ENCODE peak calls at places on chromosomes 3 and 15, in six cellular contexts. One of them, this sample, is unnamed.

GRCh38 chr15:28106294-28107110 is 7.4 kb upstream of the OCA2 start:
- DNase-seq in activated T-helper 9 cell treated with anti-CD3 and anti-CD28 coated beads, Interleukin-2, amount 50 U/mL, for 16 hours: no peak
- DNase-seq in left colon: no peak
- DNase-seq in CD4-positive, alpha-beta T cell: peak
- DNase-seq in astrocyte of the spinal cord: no peak
- DNase-seq in MV-4-11: no peak
- DNase-seq in this sample: no peak

GRCh38 chr3:150348500-150348899 is 59.6 kb upstream of the TSC22D2 start:
- DNase-seq in CD4-positive, alpha-beta T cell: no peak
- DNase-seq in activated T-helper 9 cell treated with anti-CD3 and anti-CD28 coated beads, Interleukin-2, amount 50 U/mL, for 16 hours: no peak
- DNase-seq in left colon: no peak
- DNase-seq in MV-4-11: peak
- DNase-seq in astrocyte of the spinal cord: peak
- DNase-seq in this sample: peak

GRCh38 chr3:142279965-142280590 is 54.7 kb upstream of the GK5 start:
- DNase-seq in astrocyte of the spinal cord: peak
- DNase-seq in activated T-helper 9 cell treated with anti-CD3 and anti-CD28 coated beads, Interleukin-2, amount 50 U/mL, for 16 hours: peak
- DNase-seq in CD4-positive, alpha-beta T cell: peak
- DNase-seq in MV-4-11: peak
- DNase-seq in left colon: peak
- DNase-seq in this sample: peak

GRCh38 chr3:160124224-160124623 is 101.0 kb upstream of the C3orf80 start:
- DNase-seq in astrocyte of the spinal cord: no peak
- DNase-seq in left colon: no peak
- DNase-seq in CD4-positive, alpha-beta T cell: no peak
- DNase-seq in activated T-helper 9 cell treated with anti-CD3 and anti-CD28 coated beads, Interleukin-2, amount 50 U/mL, for 16 hours: no peak
- DNase-seq in MV-4-11: peak
- DNase-seq in this sample: no peak

GRCh38 chr15:33026614-33027013 is 167.9 kb downstream of the FMN1 start:
- DNase-seq in astrocyte of the spinal cord: no peak
- DNase-seq in activated T-helper 9 cell treated with anti-CD3 and anti-CD28 coated beads, Interleukin-2, amount 50 U/mL, for 16 hours: no peak
- DNase-seq in MV-4-11: no peak
- DNase-seq in CD4-positive, alpha-beta T cell: no peak
- DNase-seq in left colon: no peak
- DNase-seq in this sample: no peak

GRCh38 chr3:48826451-48826850 is 21.2 kb downstream of the PRKAR2A start:
- DNase-seq in activated T-helper 9 cell treated with anti-CD3 and anti-CD28 coated beads, Interleukin-2, amount 50 U/mL, for 16 hours: no peak
- DNase-seq in left colon: no peak
- DNase-seq in MV-4-11: no peak
- DNase-seq in CD4-positive, alpha-beta T cell: no peak
- DNase-seq in astrocyte of the spinal cord: peak
- DNase-seq in this sample: no peak

GRCh38 chr3:72177075-72178050 is 392.4 kb upstream of the PROK2 start:
- DNase-seq in MV-4-11: peak
- DNase-seq in left colon: peak
- DNase-seq in CD4-positive, alpha-beta T cell: no peak
- DNase-seq in astrocyte of the spinal cord: peak
- DNase-seq in activated T-helper 9 cell treated with anti-CD3 and anti-CD28 coated beads, Interleukin-2, amount 50 U/mL, for 16 hours: no peak
- DNase-seq in this sample: peak

GRCh38 chr15:72344602-72345001 is 24.6 kb upstream of the CELF6 start:
- DNase-seq in left colon: no peak
- DNase-seq in MV-4-11: no peak
- DNase-seq in CD4-positive, alpha-beta T cell: no peak
- DNase-seq in astrocyte of the spinal cord: no peak
- DNase-seq in activated T-helper 9 cell treated with anti-CD3 and anti-CD28 coated beads, Interleukin-2, amount 50 U/mL, for 16 hours: no peak
- DNase-seq in this sample: no peak

GRCh38 chr3:154143873-154144272 is 22.7 kb downstream of the ARHGEF26 start:
- DNase-seq in activated T-helper 9 cell treated with anti-CD3 and anti-CD28 coated beads, Interleukin-2, amount 50 U/mL, for 16 hours: no peak
- DNase-seq in left colon: no peak
- DNase-seq in astrocyte of the spinal cord: no peak
- DNase-seq in MV-4-11: no peak
- DNase-seq in CD4-positive, alpha-beta T cell: no peak
- DNase-seq in this sample: no peak

GRCh38 chr3:137746808-137747207 is 17.3 kb upstream of the SOX14 start:
- DNase-seq in astrocyte of the spinal cord: no peak
- DNase-seq in MV-4-11: no peak
- DNase-seq in CD4-positive, alpha-beta T cell: no peak
- DNase-seq in activated T-helper 9 cell treated with anti-CD3 and anti-CD28 coated beads, Interleukin-2, amount 50 U/mL, for 16 hours: no peak
- DNase-seq in left colon: no peak
- DNase-seq in this sample: no peak

GRCh38 chr3:50529996-50530706 is 26.7 kb upstream of the CACNA2D2 start:
- DNase-seq in activated T-helper 9 cell treated with anti-CD3 and anti-CD28 coated beads, Interleukin-2, amount 50 U/mL, for 16 hours: no peak
- DNase-seq in MV-4-11: no peak
- DNase-seq in CD4-positive, alpha-beta T cell: no peak
- DNase-seq in left colon: no peak
- DNase-seq in astrocyte of the spinal cord: no peak
- DNase-seq in this sample: no peak

GRCh38 chr15:90219421-90220141 is 14.2 kb downstream of the CIB1 start:
- DNase-seq in MV-4-11: peak
- DNase-seq in astrocyte of the spinal cord: no peak
- DNase-seq in CD4-positive, alpha-beta T cell: peak
- DNase-seq in activated T-helper 9 cell treated with anti-CD3 and anti-CD28 coated beads, Interleukin-2, amount 50 U/mL, for 16 hours: peak
- DNase-seq in left colon: peak
- DNase-seq in this sample: peak

GRCh38 chr3:163605915-163606314 is 1472.4 kb downstream of the SI start:
- DNase-seq in astrocyte of the spinal cord: no peak
- DNase-seq in CD4-positive, alpha-beta T cell: no peak
- DNase-seq in left colon: no peak
- DNase-seq in MV-4-11: no peak
- DNase-seq in activated T-helper 9 cell treated with anti-CD3 and anti-CD28 coated beads, Interleukin-2, amount 50 U/mL, for 16 hours: no peak
- DNase-seq in this sample: no peak

GRCh38 chr3:126401611-126402160 is 7.0 kb downstream of the CFAP100 start:
- DNase-seq in left colon: no peak
- DNase-seq in activated T-helper 9 cell treated with anti-CD3 and anti-CD28 coated beads, Interleukin-2, amount 50 U/mL, for 16 hours: no peak
- DNase-seq in astrocyte of the spinal cord: no peak
- DNase-seq in CD4-positive, alpha-beta T cell: no peak
- DNase-seq in MV-4-11: no peak
- DNase-seq in this sample: no peak

GRCh38 chr3:57446318-57446841 is 97.8 kb downstream of the DNAH12 start:
- DNase-seq in astrocyte of the spinal cord: peak
- DNase-seq in activated T-helper 9 cell treated with anti-CD3 and anti-CD28 coated beads, Interleukin-2, amount 50 U/mL, for 16 hours: no peak
- DNase-seq in left colon: no peak
- DNase-seq in MV-4-11: no peak
- DNase-seq in CD4-positive, alpha-beta T cell: no peak
- DNase-seq in this sample: no peak

GRCh38 chr15:24944939-24945338 is 9.8 kb upstream of the SNRPN start:
- DNase-seq in activated T-helper 9 cell treated with anti-CD3 and anti-CD28 coated beads, Interleukin-2, amount 50 U/mL, for 16 hours: no peak
- DNase-seq in left colon: no peak
- DNase-seq in astrocyte of the spinal cord: no peak
- DNase-seq in CD4-positive, alpha-beta T cell: no peak
- DNase-seq in MV-4-11: no peak
- DNase-seq in this sample: no peak

GRCh38 chr3:43363621-43364266 is 77.4 kb downstream of the SNRK start:
- DNase-seq in CD4-positive, alpha-beta T cell: no peak
- DNase-seq in activated T-helper 9 cell treated with anti-CD3 and anti-CD28 coated beads, Interleukin-2, amount 50 U/mL, for 16 hours: no peak
- DNase-seq in left colon: no peak
- DNase-seq in astrocyte of the spinal cord: no peak
- DNase-seq in MV-4-11: no peak
- DNase-seq in this sample: peak

GRCh38 chr3:186544281-186544680 is at the start of gene CRYGS:
- DNase-seq in left colon: no peak
- DNase-seq in astrocyte of the spinal cord: peak
- DNase-seq in activated T-helper 9 cell treated with anti-CD3 and anti-CD28 coated beads, Interleukin-2, amount 50 U/mL, for 16 hours: no peak
- DNase-seq in MV-4-11: no peak
- DNase-seq in CD4-positive, alpha-beta T cell: no peak
- DNase-seq in this sample: no peak

GRCh38 chr15:81939604-81940440 is 106.0 kb downstream of the MEX3B start:
- DNase-seq in MV-4-11: peak
- DNase-seq in CD4-positive, alpha-beta T cell: no peak
- DNase-seq in astrocyte of the spinal cord: peak
- DNase-seq in left colon: no peak
- DNase-seq in activated T-helper 9 cell treated with anti-CD3 and anti-CD28 coated beads, Interleukin-2, amount 50 U/mL, for 16 hours: no peak
- DNase-seq in this sample: no peak

GRCh38 chr3:147408180-147409105 is 722 bp upstream of the ZIC1 start:
- DNase-seq in MV-4-11: no peak
- DNase-seq in CD4-positive, alpha-beta T cell: no peak
- DNase-seq in activated T-helper 9 cell treated with anti-CD3 and anti-CD28 coated beads, Interleukin-2, amount 50 U/mL, for 16 hours: no peak
- DNase-seq in left colon: no peak
- DNase-seq in astrocyte of the spinal cord: peak
- DNase-seq in this sample: no peak

GRCh38 chr3:108159865-108160264 is 62.4 kb downstream of the IFT57 start:
- DNase-seq in left colon: no peak
- DNase-seq in CD4-positive, alpha-beta T cell: no peak
- DNase-seq in astrocyte of the spinal cord: peak
- DNase-seq in activated T-helper 9 cell treated with anti-CD3 and anti-CD28 coated beads, Interleukin-2, amount 50 U/mL, for 16 hours: no peak
- DNase-seq in MV-4-11: no peak
- DNase-seq in this sample: no peak

GRCh38 chr3:196120291-196120951 is 38.5 kb upstream of the TFRC start:
- DNase-seq in activated T-helper 9 cell treated with anti-CD3 and anti-CD28 coated beads, Interleukin-2, amount 50 U/mL, for 16 hours: no peak
- DNase-seq in left colon: no peak
- DNase-seq in CD4-positive, alpha-beta T cell: no peak
- DNase-seq in MV-4-11: peak
- DNase-seq in astrocyte of the spinal cord: no peak
- DNase-seq in this sample: no peak

GRCh38 chr3:44885618-44886017 is 11.2 kb downstream of the TGM4 start:
- DNase-seq in MV-4-11: no peak
- DNase-seq in CD4-positive, alpha-beta T cell: no peak
- DNase-seq in activated T-helper 9 cell treated with anti-CD3 and anti-CD28 coated beads, Interleukin-2, amount 50 U/mL, for 16 hours: no peak
- DNase-seq in astrocyte of the spinal cord: peak
- DNase-seq in left colon: no peak
- DNase-seq in this sample: no peak

GRCh38 chr15:70430029-70430428 is 332.3 kb upstream of the TLE3 start:
- DNase-seq in CD4-positive, alpha-beta T cell: no peak
- DNase-seq in left colon: no peak
- DNase-seq in MV-4-11: peak
- DNase-seq in activated T-helper 9 cell treated with anti-CD3 and anti-CD28 coated beads, Interleukin-2, amount 50 U/mL, for 16 hours: no peak
- DNase-seq in astrocyte of the spinal cord: no peak
- DNase-seq in this sample: no peak

GRCh38 chr3:132236701-132237651 is 80.2 kb upstream of the ACP3 start:
- DNase-seq in CD4-positive, alpha-beta T cell: no peak
- DNase-seq in astrocyte of the spinal cord: no peak
- DNase-seq in left colon: no peak
- DNase-seq in MV-4-11: peak
- DNase-seq in activated T-helper 9 cell treated with anti-CD3 and anti-CD28 coated beads, Interleukin-2, amount 50 U/mL, for 16 hours: no peak
- DNase-seq in this sample: no peak

GRCh38 chr3:155891341-155891740 is 20.9 kb downstream of the GMPS start:
- DNase-seq in CD4-positive, alpha-beta T cell: no peak
- DNase-seq in left colon: no peak
- DNase-seq in MV-4-11: no peak
- DNase-seq in activated T-helper 9 cell treated with anti-CD3 and anti-CD28 coated beads, Interleukin-2, amount 50 U/mL, for 16 hours: no peak
- DNase-seq in astrocyte of the spinal cord: no peak
- DNase-seq in this sample: no peak

GRCh38 chr3:11548721-11549131 is 95.0 kb downstream of the VGLL4 start:
- DNase-seq in astrocyte of the spinal cord: peak
- DNase-seq in CD4-positive, alpha-beta T cell: no peak
- DNase-seq in MV-4-11: no peak
- DNase-seq in left colon: no peak
- DNase-seq in activated T-helper 9 cell treated with anti-CD3 and anti-CD28 coated beads, Interleukin-2, amount 50 U/mL, for 16 hours: no peak
- DNase-seq in this sample: peak

GRCh38 chr15:92315144-92315543 is 78.5 kb upstream of the ST8SIA2 start:
- DNase-seq in CD4-positive, alpha-beta T cell: no peak
- DNase-seq in astrocyte of the spinal cord: no peak
- DNase-seq in MV-4-11: no peak
- DNase-seq in left colon: no peak
- DNase-seq in activated T-helper 9 cell treated with anti-CD3 and anti-CD28 coated beads, Interleukin-2, amount 50 U/mL, for 16 hours: no peak
- DNase-seq in this sample: no peak

GRCh38 chr3:123419156-123419849 is 29.6 kb downstream of the ADCY5 start:
- DNase-seq in astrocyte of the spinal cord: no peak
- DNase-seq in MV-4-11: no peak
- DNase-seq in activated T-helper 9 cell treated with anti-CD3 and anti-CD28 coated beads, Interleukin-2, amount 50 U/mL, for 16 hours: no peak
- DNase-seq in left colon: no peak
- DNase-seq in CD4-positive, alpha-beta T cell: no peak
- DNase-seq in this sample: no peak

GRCh38 chr3:172051310-172051956 is 12.1 kb downstream of the FNDC3B start:
- DNase-seq in left colon: no peak
- DNase-seq in activated T-helper 9 cell treated with anti-CD3 and anti-CD28 coated beads, Interleukin-2, amount 50 U/mL, for 16 hours: no peak
- DNase-seq in CD4-positive, alpha-beta T cell: no peak
- DNase-seq in MV-4-11: no peak
- DNase-seq in astrocyte of the spinal cord: no peak
- DNase-seq in this sample: no peak

GRCh38 chr15:96046620-96047240 is 283.8 kb upstream of the NR2F2 start:
- DNase-seq in left colon: no peak
- DNase-seq in activated T-helper 9 cell treated with anti-CD3 and anti-CD28 coated beads, Interleukin-2, amount 50 U/mL, for 16 hours: no peak
- DNase-seq in astrocyte of the spinal cord: no peak
- DNase-seq in MV-4-11: peak
- DNase-seq in CD4-positive, alpha-beta T cell: no peak
- DNase-seq in this sample: no peak

GRCh38 chr3:40309925-40310635 is 573 bp downstream of the EIF1B start:
- DNase-seq in MV-4-11: no peak
- DNase-seq in astrocyte of the spinal cord: peak
- DNase-seq in left colon: peak
- DNase-seq in CD4-positive, alpha-beta T cell: no peak
- DNase-seq in activated T-helper 9 cell treated with anti-CD3 and anti-CD28 coated beads, Interleukin-2, amount 50 U/mL, for 16 hours: peak
- DNase-seq in this sample: peak

GRCh38 chr3:20558161-20558560 is 372.2 kb upstream of the SGO1 start:
- DNase-seq in CD4-positive, alpha-beta T cell: no peak
- DNase-seq in astrocyte of the spinal cord: no peak
- DNase-seq in left colon: no peak
- DNase-seq in activated T-helper 9 cell treated with anti-CD3 and anti-CD28 coated beads, Interleukin-2, amount 50 U/mL, for 16 hours: no peak
- DNase-seq in MV-4-11: no peak
- DNase-seq in this sample: no peak

GRCh38 chr3:16290827-16291196 is 25.8 kb downstream of the OXNAD1 start:
- DNase-seq in MV-4-11: peak
- DNase-seq in left colon: no peak
- DNase-seq in CD4-positive, alpha-beta T cell: no peak
- DNase-seq in activated T-helper 9 cell treated with anti-CD3 and anti-CD28 coated beads, Interleukin-2, amount 50 U/mL, for 16 hours: no peak
- DNase-seq in astrocyte of the spinal cord: peak
- DNase-seq in this sample: no peak

GRCh38 chr3:87437765-87438164 is 161.4 kb upstream of the POU1F1 start:
- DNase-seq in MV-4-11: no peak
- DNase-seq in astrocyte of the spinal cord: peak
- DNase-seq in CD4-positive, alpha-beta T cell: no peak
- DNase-seq in activated T-helper 9 cell treated with anti-CD3 and anti-CD28 coated beads, Interleukin-2, amount 50 U/mL, for 16 hours: no peak
- DNase-seq in left colon: no peak
- DNase-seq in this sample: no peak

GRCh38 chr3:63450023-63450422 is 171.9 kb downstream of the SYNPR start:
- DNase-seq in MV-4-11: no peak
- DNase-seq in activated T-helper 9 cell treated with anti-CD3 and anti-CD28 coated beads, Interleukin-2, amount 50 U/mL, for 16 hours: no peak
- DNase-seq in astrocyte of the spinal cord: no peak
- DNase-seq in left colon: no peak
- DNase-seq in CD4-positive, alpha-beta T cell: no peak
- DNase-seq in this sample: no peak

GRCh38 chr3:124611520-124611919 is 118.7 kb upstream of the UMPS start:
- DNase-seq in activated T-helper 9 cell treated with anti-CD3 and anti-CD28 coated beads, Interleukin-2, amount 50 U/mL, for 16 hours: no peak
- DNase-seq in left colon: peak
- DNase-seq in astrocyte of the spinal cord: no peak
- DNase-seq in CD4-positive, alpha-beta T cell: no peak
- DNase-seq in MV-4-11: no peak
- DNase-seq in this sample: peak

GRCh38 chr15:34900748-34901147 is 68.8 kb downstream of the AQR start:
- DNase-seq in CD4-positive, alpha-beta T cell: no peak
- DNase-seq in astrocyte of the spinal cord: no peak
- DNase-seq in activated T-helper 9 cell treated with anti-CD3 and anti-CD28 coated beads, Interleukin-2, amount 50 U/mL, for 16 hours: no peak
- DNase-seq in MV-4-11: no peak
- DNase-seq in left colon: no peak
- DNase-seq in this sample: no peak

GRCh38 chr3:148643389-148643840 is 54.3 kb upstream of the AGTR1 start:
- DNase-seq in astrocyte of the spinal cord: peak
- DNase-seq in MV-4-11: peak
- DNase-seq in activated T-helper 9 cell treated with anti-CD3 and anti-CD28 coated beads, Interleukin-2, amount 50 U/mL, for 16 hours: no peak
- DNase-seq in CD4-positive, alpha-beta T cell: no peak
- DNase-seq in left colon: no peak
- DNase-seq in this sample: no peak

This sample was measured in transverse colon.